ENCODE peak calls at places on chromosomes 11 and 22, in nine cellular contexts. S is tibial nerve, R is left ventricle myocardium inferior, C is foreskin keratinocyte, Y is A549, G is transverse colon, N is prostate gland, B is lower lobe of right lung, H is upper lobe of right lung. J is an unnamed sample.

GRCh38 chr11:12494699-12495098 is 117.3 kb downstream of the PARVA start:
- DNase-seq in S (no peak), B (no peak), G (no peak), N (no peak), R (no peak), C (no peak), Y (no peak), H (no peak), J (no peak)

GRCh38 chr11:17371614-17372013 is 16.8 kb downstream of the KCNJ11 start:
- DNase-seq in B (no peak), C (no peak), S (no peak), G (no peak), H (no peak), Y (no peak), N (no peak), R (no peak), J (no peak)

GRCh38 chr22:48660795-48661740 is 1166.6 kb downstream of the BRD1 start:
- DNase-seq in H (no peak), S (no peak), Y (no peak), G (no peak), N (no peak), B (no peak), C (no peak), R (no peak), J (no peak)

GRCh38 chr22:22144858-22145257 is 99.7 kb upstream of the VPREB1 start:
- DNase-seq in Y (no peak), H (no peak), G (no peak), S (no peak), R (no peak), N (no peak), B (no peak), C (no peak), J (no peak)

GRCh38 chr11:122271167-122271566 is 155.2 kb upstream of the BLID start:
- DNase-seq in G (no peak), Y (no peak), S (no peak), H (no peak), B (no peak), N (no peak), R (no peak), C (no peak), J (no peak)

GRCh38 chr22:38850941-38851849 is 7.4 kb upstream of the NPTXR start:
- DNase-seq in R (no peak), B (no peak), H (no peak), G (no peak), N (no peak), S (no peak), Y (peak), C (peak), J (peak)

GRCh38 chr22:24950272-24950902 is 2.1 kb upstream of the KIAA1671 start:
- DNase-seq in H (no peak), N (no peak), R (no peak), B (no peak), C (no peak), S (no peak), G (no peak), Y (no peak), J (no peak)

GRCh38 chr22:37508431-37508963 is 10.7 kb downstream of the CARD10 start:
- DNase-seq in C (no peak), N (no peak), Y (no peak), S (no peak), G (no peak), H (peak), B (no peak), R (peak), J (no peak)

GRCh38 chr11:7787239-7787638 is 9.5 kb downstream of the OR5P2 start:
- DNase-seq in R (no peak), S (no peak), N (no peak), Y (no peak), B (no peak), G (no peak), H (no peak), C (no peak), J (no peak)

GRCh38 chr22:26547426-26547825 is 35.2 kb upstream of the TFIP11 start:
- DNase-seq in C (peak), S (no peak), B (no peak), R (no peak), N (no peak), H (no peak), G (no peak), Y (no peak), J (peak)

GRCh38 chr11:36289226-36289852 is at the start of gene COMMD9:
- DNase-seq in C (peak), Y (peak), R (peak), S (peak), G (peak), B (peak), N (peak), H (peak), J (peak)

GRCh38 chr11:73233704-73234402 is 15.8 kb downstream of the P2RY2 start:
- DNase-seq in H (no peak), B (no peak), R (no peak), Y (no peak), G (peak), N (no peak), C (no peak), S (no peak), J (no peak)

GRCh38 chr22:37212174-37212906 is at the start of gene SSTR3:
- DNase-seq in B (peak), R (no peak), C (no peak), S (no peak), G (no peak), N (no peak), H (peak), Y (no peak), J (no peak)

GRCh38 chr11:120511116-120511803 is at the start of gene GRIK4:
- DNase-seq in H (peak), N (peak), C (peak), S (peak), R (peak), B (peak), Y (peak), G (peak), J (peak)

GRCh38 chr22:19823638-19824196 is 31.0 kb downstream of the GNB1L start:
- DNase-seq in G (no peak), N (no peak), H (peak), B (peak), C (peak), Y (no peak), R (no peak), S (no peak), J (peak)

GRCh38 chr22:48153726-48154125 is 1391.3 kb downstream of the TBC1D22A start:
- DNase-seq in Y (no peak), S (no peak), C (no peak), G (peak), B (no peak), N (no peak), R (no peak), H (no peak), J (no peak)

GRCh38 chr22:25492162-25492561 is 72.3 kb upstream of the GRK3 start:
- DNase-seq in G (no peak), N (no peak), R (no peak), S (no peak), H (no peak), Y (no peak), B (no peak), C (no peak), J (no peak)

GRCh38 chr11:44351898-44352498 is 42.1 kb upstream of the ALX4 start:
- DNase-seq in B (no peak), R (no peak), H (peak), S (no peak), Y (peak), C (no peak), N (no peak), G (no peak), J (no peak)

GRCh38 chr11:93034031-93034430 is 64.6 kb downstream of the MTNR1B start:
- DNase-seq in N (no peak), H (no peak), R (no peak), B (no peak), G (no peak), C (no peak), S (no peak), Y (no peak), J (no peak)

GRCh38 chr11:2470495-2470894 is 25.7 kb downstream of the KCNQ1 start:
- DNase-seq in H (no peak), C (no peak), R (no peak), G (no peak), Y (no peak), N (no peak), B (no peak), S (no peak), J (no peak)

GRCh38 chr22:22720201-22720723 is 75.8 kb downstream of the GGTLC2 start:
- DNase-seq in C (peak), Y (no peak), G (peak), N (no peak), R (no peak), H (no peak), B (no peak), S (no peak), J (no peak)

GRCh38 chr22:18952022-18952421 is 15.9 kb upstream of the PRODH start:
- DNase-seq in R (no peak), Y (no peak), H (peak), S (no peak), C (no peak), N (no peak), B (peak), G (no peak), J (no peak)

GRCh38 chr11:84719935-84720577 is 907.1 kb downstream of the DLG2 start:
- DNase-seq in R (peak), Y (no peak), B (peak), G (peak), C (no peak), H (no peak), S (no peak), N (no peak), J (no peak)

DNA sequence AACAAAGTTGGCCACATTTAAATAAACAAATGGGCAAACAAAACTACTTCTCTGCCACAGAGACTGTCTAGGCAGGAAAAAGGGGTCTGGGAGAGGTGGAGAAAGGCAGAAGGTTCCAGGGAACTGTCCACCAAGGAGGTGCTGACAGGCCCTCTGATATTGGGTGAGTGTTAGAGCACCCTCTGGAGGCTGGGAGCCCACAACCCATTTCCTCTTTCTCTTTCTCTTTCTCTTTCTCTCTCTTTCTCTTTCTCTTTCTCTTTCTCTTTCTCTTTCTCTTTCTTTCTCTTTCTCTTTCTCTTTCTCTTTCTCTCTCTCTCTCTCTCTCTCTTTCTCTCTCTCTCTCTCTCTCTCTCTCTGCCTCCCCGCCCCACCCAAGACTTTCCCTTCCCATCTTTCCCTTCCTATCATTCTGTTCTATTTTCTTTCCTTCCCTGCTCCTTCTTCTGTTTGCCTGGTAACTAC is 912.8 kb downstream of the DLG2 start:
- DNase-seq in S (no peak), G (peak), C (peak), R (peak), Y (peak), N (peak), H (no peak), B (peak), J (peak)
- TF ChIP-seq CTCF in S (peak), G (peak), C (peak), R (peak), Y (peak), N (peak), H (no peak), B (no peak), J (peak)

GRCh38 chr11:78428773-78429172 is 11.2 kb upstream of the GAB2 start:
- DNase-seq in H (no peak), S (no peak), B (no peak), R (no peak), Y (no peak), N (no peak), C (no peak), G (no peak), J (no peak)

GRCh38 chr11:78429209-78429608 is 11.6 kb upstream of the GAB2 start:
- DNase-seq in S (no peak), C (no peak), G (no peak), N (no peak), B (no peak), Y (no peak), R (no peak), H (no peak), J (no peak)

GRCh38 chr11:78432956-78433355 is 15.3 kb upstream of the GAB2 start:
- DNase-seq in R (no peak), H (no peak), Y (no peak), B (no peak), G (no peak), C (no peak), S (no peak), N (no peak), J (no peak)

GRCh38 chr11:78429667-78430066 is 12.0 kb upstream of the GAB2 start:
- DNase-seq in G (no peak), H (no peak), B (no peak), C (no peak), S (no peak), R (no peak), Y (no peak), N (no peak), J (no peak)

DNA sequence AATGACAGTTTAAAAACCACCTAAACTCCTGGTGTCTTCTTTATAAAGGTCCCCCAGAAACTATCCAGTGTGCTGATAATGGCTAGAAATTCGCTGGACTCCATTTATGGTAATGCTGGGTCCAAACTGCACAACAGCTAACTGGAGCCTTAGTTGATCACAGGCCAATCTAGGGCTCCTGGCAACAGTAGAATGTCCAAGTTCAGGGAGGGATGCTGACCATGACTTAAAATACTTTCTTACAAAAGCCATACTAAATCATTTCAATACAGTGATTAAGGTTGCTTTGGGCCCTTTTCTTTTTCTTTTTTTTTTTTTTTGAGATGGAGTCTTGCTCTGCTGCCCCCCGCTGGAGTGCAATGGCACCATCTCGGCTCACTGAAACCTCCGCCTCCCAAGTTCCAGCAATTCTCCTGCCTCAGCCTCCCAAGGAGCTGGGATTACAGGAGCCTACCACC is 14.5 kb upstream of the GAB2 start:
- DNase-seq in R (no peak), C (no peak), G (no peak), B (no peak), S (no peak), N (no peak), Y (no peak), H (no peak), J (no peak)
- H3K27ac ChIP-seq in R (no peak), C (no peak), G (no peak), B (no peak), S (no peak), N (no peak), Y (no peak), H (no peak), J (no peak)

GRCh38 chr11:96341237-96342130 is 1.5 kb downstream of the MAML2 start:
- DNase-seq in N (peak), S (no peak), R (peak), B (peak), C (no peak), H (peak), G (peak), Y (no peak), J (peak)
- TF ChIP-seq CTCF in N (peak), S (peak), R (peak), B (peak), C (peak), H (peak), G (peak), Y (no peak), J (peak)

DNA sequence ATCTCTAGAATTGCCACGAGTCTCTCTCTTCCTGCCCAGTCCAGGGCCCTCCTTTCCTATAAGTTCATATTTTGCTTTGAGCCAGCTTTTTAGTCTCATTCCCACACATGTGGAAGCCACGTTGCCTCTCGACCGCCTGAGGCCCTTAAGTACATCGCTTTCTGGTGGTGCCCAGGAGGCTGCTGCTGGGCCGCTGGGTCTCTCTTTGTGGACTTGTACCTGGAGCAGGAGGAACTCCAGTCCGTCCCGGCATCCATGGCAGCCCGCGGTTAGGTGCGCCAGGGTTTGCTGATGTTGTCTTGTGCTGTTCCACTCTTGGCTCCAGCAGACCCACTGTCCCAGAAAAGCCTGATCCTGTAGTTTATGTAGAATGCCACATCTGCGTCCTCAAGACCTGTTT is 41.0 kb downstream of the NAT10 start:
- DNase-seq in G (no peak), Y (no peak), H (no peak), S (no peak), B (peak), R (no peak), C (no peak), N (no peak), J (no peak)
- H3K27ac ChIP-seq in G (no peak), Y (no peak), H (no peak), S (no peak), B (no peak), R (no peak), C (no peak), N (no peak), J (no peak)

GRCh38 chr11:64341851-64342791 is 2.1 kb downstream of the CCDC88B start:
- DNase-seq in S (peak), B (peak), H (peak), Y (peak), C (no peak), G (peak), N (peak), R (peak), J (peak)
- TF ChIP-seq CTCF in S (peak), B (peak), H (peak), Y (peak), C (peak), G (peak), N (peak), R (peak), J (peak)

GRCh38 chr11:117818036-117818858 is 6.3 kb downstream of the FXYD2 start:
- DNase-seq in C (peak), H (no peak), N (no peak), S (no peak), Y (no peak), R (no peak), B (peak), G (no peak), J (peak)

GRCh38 chr11:117816151-117816741 is 8.3 kb downstream of the FXYD2 start:
- DNase-seq in C (no peak), B (no peak), S (no peak), H (no peak), R (no peak), Y (no peak), G (no peak), N (no peak), J (peak)

GRCh38 chr11:117815262-117815803 is 9.2 kb downstream of the FXYD2 start:
- DNase-seq in G (peak), S (no peak), B (peak), C (no peak), H (no peak), Y (no peak), R (no peak), N (no peak), J (no peak)

GRCh38 chr11:117817213-117818035 is 7.1 kb downstream of the FXYD2 start:
- DNase-seq in Y (peak), G (peak), N (peak), S (peak), C (no peak), H (peak), B (peak), R (peak), J (peak)

DNA sequence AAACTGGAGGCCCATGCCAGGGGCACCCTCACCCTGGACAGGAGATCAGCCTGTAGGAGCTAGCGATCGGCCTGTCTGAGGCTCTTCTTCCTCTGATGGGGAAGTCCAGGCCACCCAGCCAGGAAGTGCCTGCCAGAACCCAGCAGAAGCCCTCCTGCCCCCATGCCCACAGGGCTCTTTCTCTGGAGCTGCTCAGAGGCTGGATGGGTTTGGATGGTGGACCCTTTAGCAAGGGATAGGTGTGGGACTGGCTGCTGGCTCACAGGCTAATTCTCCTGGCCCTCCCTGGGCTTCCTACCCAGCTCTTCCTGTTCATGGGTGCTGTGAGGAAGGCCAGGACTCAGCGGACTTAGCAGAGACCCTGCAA is 7.7 kb downstream of the FXYD2 start:
- DNase-seq in Y (no peak), H (no peak), N (no peak), C (no peak), R (no peak), S (no peak), B (no peak), G (no peak), J (no peak)
- H3K27ac ChIP-seq in Y (peak), H (peak), N (no peak), C (no peak), R (peak), S (peak), B (peak), G (peak), J (no peak)

DNA sequence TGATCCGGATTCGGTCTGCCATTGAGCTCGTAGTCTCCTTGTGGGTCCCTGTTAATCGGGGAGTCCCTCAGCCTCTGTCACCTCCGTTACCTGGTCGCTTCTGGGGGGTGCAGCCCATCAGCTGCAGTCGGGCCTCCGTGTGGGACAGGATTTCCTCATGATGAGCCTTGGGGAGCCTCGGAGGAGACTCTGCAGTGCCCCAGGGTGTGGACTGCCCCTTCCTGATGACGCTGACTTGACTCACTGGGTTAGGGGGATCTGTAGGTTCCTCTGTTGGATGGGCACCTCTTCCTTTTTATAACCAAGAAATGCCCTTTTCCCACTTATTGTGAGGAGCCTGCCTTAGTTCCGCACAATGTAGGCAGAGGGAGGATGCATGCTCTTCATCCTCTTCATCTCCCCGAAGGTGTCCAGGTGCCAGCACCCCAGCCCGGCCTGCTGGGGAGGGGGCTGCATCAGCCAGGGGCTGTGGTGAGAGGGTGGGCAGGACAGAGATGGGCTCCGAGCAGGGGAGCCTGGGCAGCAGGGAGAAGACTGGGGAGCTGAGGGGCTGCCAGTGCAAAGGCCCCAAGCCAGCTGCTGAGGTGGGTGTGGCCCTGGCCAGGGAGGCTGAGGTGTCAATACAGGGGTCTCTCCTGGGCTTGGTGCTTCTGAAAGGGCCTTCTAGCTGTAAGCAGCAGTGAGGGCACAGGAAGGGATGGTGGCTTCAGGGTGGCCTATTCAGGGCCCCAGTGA is 13.5 kb upstream of the TTLL8 start:
- DNase-seq in C (no peak), S (no peak), Y (no peak), G (no peak), R (no peak), N (no peak), H (no peak), B (no peak), J (peak)
- TF ChIP-seq CTCF in C (no peak), S (no peak), Y (no peak), G (no peak), R (no peak), N (no peak), H (no peak), B (no peak), J (no peak)